ENCODE peak calls at places on chromosomes 2 and 18, in four cellular contexts. W, X, A and K are unnamed samples.

GRCh38 chr2:107337209-107337898 is 451.4 kb upstream of the ST6GAL2 start:
- DNase-seq in X (no peak), A (no peak), W (no peak), K (no peak)

GRCh38 chr2:190820416-190820815 is 60.2 kb upstream of the GLS start:
- DNase-seq in X (no peak), W (no peak), A (no peak), K (no peak)

GRCh38 chr2:22756644-22757043 is 628.3 kb upstream of the KLHL29 start:
- DNase-seq in W (no peak), X (no peak), A (no peak), K (no peak)

GRCh38 chr18:25349131-25349925 is 2.6 kb downstream of the ZNF521 start:
- DNase-seq in W (no peak), X (peak; percentile 11), A (no peak), K (no peak)

GRCh38 chr2:86293612-86294011 is 43.8 kb downstream of the REEP1 start:
- DNase-seq in W (no peak), X (no peak), A (no peak), K (no peak)

GRCh38 chr2:72864500-72864899 is 22.7 kb upstream of the SPR start:
- DNase-seq in W (no peak), A (no peak), X (no peak), K (no peak)

GRCh38 chr2:28250006-28250405 is 142.7 kb upstream of the FOSL2 start:
- DNase-seq in A (no peak), W (no peak), X (no peak), K (no peak)

GRCh38 chr18:54183390-54183789 is 41.1 kb downstream of the MBD2 start:
- DNase-seq in X (no peak), W (no peak), A (no peak), K (no peak)

GRCh38 chr2:105521176-105521575 is 122.3 kb upstream of the FHL2 start:
- DNase-seq in X (no peak), W (no peak), A (peak; percentile 18), K (no peak)

GRCh38 chr2:26184555-26185303 is 11.8 kb downstream of the GAREM2 start:
- DNase-seq in W (peak; percentile 25), X (peak; percentile 95), A (peak; percentile 92), K (peak; percentile 80)

GRCh38 chr2:126884861-126885481 is 13.7 kb upstream of the TEX51 start:
- DNase-seq in W (no peak), X (no peak), A (no peak), K (no peak)

GRCh38 chr2:47119001-47119400 is 36.1 kb downstream of the STPG4 start:
- DNase-seq in W (no peak), X (no peak), A (no peak), K (no peak)

GRCh38 chr18:49561377-49562193 is at the start of gene LIPG:
- DNase-seq in X (peak; percentile 37), A (peak; percentile 75), W (no peak), K (no peak)

GRCh38 chr2:142876423-142876822 is 1.0 kb upstream of the KYNU start:
- DNase-seq in A (no peak), X (no peak), W (no peak), K (no peak)

GRCh38 chr2:96698221-96698861 is 41.5 kb downstream of the LMAN2L start:
- DNase-seq in A (no peak), X (no peak), W (no peak), K (no peak)

GRCh38 chr2:159126653-159127052 is 158.2 kb downstream of the TANC1 start:
- DNase-seq in W (no peak), A (no peak), X (no peak), K (no peak)

GRCh38 chr2:158967731-158968395 is 577 bp upstream of the TANC1 start:
- DNase-seq in X (peak; percentile 9), A (no peak), W (no peak), K (no peak)

GRCh38 chr2:202965810-202966454 is 48.7 kb upstream of the NBEAL1 start:
- DNase-seq in A (peak; percentile 91), X (peak; percentile 3), W (peak; percentile 60), K (peak; percentile 5)

GRCh38 chr2:38187416-38188127 is 111.6 kb upstream of the CYP1B1 start:
- DNase-seq in W (no peak), X (no peak), A (no peak), K (no peak)

GRCh38 chr2:42095923-42096408 is 48.1 kb downstream of the PKDCC start:
- DNase-seq in W (no peak), X (no peak), A (peak; percentile 76), K (peak; percentile 60)

GRCh38 chr18:6948656-6949055 is 168.9 kb downstream of the LAMA1 start:
- DNase-seq in X (no peak), A (no peak), W (no peak), K (no peak)

GRCh38 chr2:182713611-182714010 is 2.4 kb upstream of the DNAJC10 start:
- DNase-seq in W (no peak), X (no peak), A (no peak), K (peak; percentile 14)

GRCh38 chr2:199811360-199811759 is 39.6 kb downstream of the FTCDNL1 start:
- DNase-seq in W (no peak), X (no peak), A (no peak), K (no peak)

GRCh38 chr2:209476367-209477191 is 52.7 kb downstream of the MAP2 start:
- DNase-seq in A (no peak), W (no peak), X (no peak), K (no peak)

DNA sequence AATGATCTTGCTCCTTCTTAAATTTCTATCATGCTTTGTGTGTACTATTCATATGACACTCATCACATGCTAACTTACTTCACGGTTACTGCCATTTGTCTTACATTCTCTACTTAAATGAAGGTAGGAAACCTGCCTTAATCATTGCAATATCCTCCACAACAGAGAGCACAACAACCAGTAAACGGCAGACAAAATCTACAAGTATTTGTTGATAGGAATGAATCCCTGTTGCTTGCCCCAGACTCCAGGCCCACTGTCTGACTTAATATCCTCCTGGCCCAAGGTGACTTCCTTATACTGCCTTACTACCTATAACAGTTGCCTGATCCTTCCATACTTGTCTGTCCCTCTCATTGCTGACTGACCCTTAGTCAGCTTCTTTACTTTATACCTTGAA is 3.5 kb downstream of the PPP3R1 start:
- DNase-seq in A (no peak), W (no peak), X (no peak), K (peak; percentile 32)
- TF ChIP-seq SPI1 in A (peak; percentile 9), W (peak; percentile 21), X (no peak), K (peak; percentile 29)

GRCh38 chr2:54724150-54724559 is 693 bp downstream of the EML6 start:
- DNase-seq in X (no peak), W (no peak), A (no peak), K (no peak)
- TF ChIP-seq SPI1 in X (no peak), W (no peak), A (no peak), K (no peak)

GRCh38 chr2:237758165-237758564 is 40.4 kb upstream of the RBM44 start:
- DNase-seq in W (no peak), A (no peak), X (no peak), K (no peak)
- TF ChIP-seq SPI1 in W (no peak), A (no peak), X (no peak), K (no peak)

DNA sequence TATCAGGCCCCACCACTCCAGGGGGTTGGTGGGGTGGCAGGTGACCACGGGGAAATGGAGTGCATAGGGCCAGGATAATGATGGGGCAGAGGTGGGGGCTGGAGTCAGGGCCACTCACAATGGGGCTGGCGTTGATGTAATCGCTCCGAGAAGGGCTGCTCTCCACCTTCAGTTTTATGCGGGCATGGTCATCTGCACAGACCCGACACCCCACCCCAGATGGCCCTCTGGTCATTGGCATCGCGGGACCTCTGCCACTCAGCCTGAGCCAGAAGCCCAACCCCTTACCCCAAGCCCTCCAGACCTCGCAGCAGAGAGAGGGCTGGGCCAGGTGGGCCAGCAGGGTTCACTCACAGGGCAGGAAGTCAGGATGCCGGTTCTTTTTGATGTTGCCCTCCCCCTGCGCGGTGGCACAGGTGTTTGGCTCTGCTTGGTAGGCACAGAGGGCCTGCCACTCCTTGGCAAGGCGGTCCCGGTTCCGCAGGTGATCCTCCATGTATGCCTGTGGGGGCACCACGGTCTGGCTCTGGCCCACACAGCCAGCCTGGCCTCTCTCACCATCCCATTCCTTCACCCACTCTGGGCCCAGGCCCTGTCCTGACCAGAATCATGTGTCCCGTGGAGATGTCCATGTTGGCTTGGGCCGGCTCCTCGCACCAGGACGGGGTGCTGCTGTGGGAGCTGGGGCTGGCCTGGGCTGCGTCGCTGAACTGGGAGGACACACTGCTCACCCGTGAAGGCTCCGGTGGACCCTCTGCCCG is 12.4 kb downstream of the PTPRN start:
- DNase-seq in A (no peak), W (no peak), X (no peak), K (no peak)
- TF ChIP-seq SPI1 in A (no peak), W (no peak), X (no peak), K (no peak)